ENCODE peak calls at places on chromosomes 2 and 18, in five cellular contexts. M, D, A, E and T are unnamed samples.

GRCh38 chr18:79382681-79383387 is 12.9 kb upstream of the NFATC1 start:
- DNase-seq in M (no peak), D (no peak), A (no peak), E (peak; percentile 77), T (no peak)

GRCh38 chr2:174124171-174124570 is 124.2 kb downstream of the OLA1 start:
- DNase-seq in M (no peak), D (no peak), A (no peak), E (no peak), T (no peak)

GRCh38 chr2:9210030-9210429 is 3.4 kb downstream of the ASAP2 start:
- DNase-seq in M (no peak), D (no peak), A (no peak), E (no peak), T (no peak)

GRCh38 chr18:73924836-73925235 is 222.8 kb downstream of the FBXO15 start:
- DNase-seq in M (peak; percentile 26), D (no peak), A (no peak), E (no peak), T (no peak)

GRCh38 chr2:23545811-23546210 is 160.8 kb downstream of the KLHL29 start:
- DNase-seq in M (no peak), D (no peak), A (no peak), E (no peak), T (no peak)

GRCh38 chr2:24861500-24861899 is 58.5 kb downstream of the ADCY3 start:
- DNase-seq in M (no peak), D (no peak), A (no peak), E (peak; percentile 20), T (no peak)

GRCh38 chr2:203453858-203454451 is 81.1 kb downstream of the RAPH1 start:
- DNase-seq in M (peak; percentile 50), D (peak; percentile 66), A (peak; percentile 41), E (no peak), T (no peak)

GRCh38 chr2:4404363-4404762 is 701.0 kb downstream of the DCDC2C start:
- DNase-seq in M (no peak), D (no peak), A (no peak), E (no peak), T (no peak)

GRCh38 chr2:120440521-120441350 is 94.8 kb downstream of the INHBB start:
- DNase-seq in M (no peak), D (no peak), A (no peak), E (peak; percentile 56), T (no peak)

GRCh38 chr2:8926356-8926755 is 77.1 kb downstream of the MBOAT2 start:
- DNase-seq in M (no peak), D (no peak), A (no peak), E (no peak), T (no peak)

GRCh38 chr2:218255441-218255840 is 5.4 kb upstream of the GPBAR1 start:
- DNase-seq in M (peak; percentile 36), D (peak; percentile 20), A (no peak), E (no peak), T (no peak)

GRCh38 chr2:186950694-186951093 is 101.7 kb upstream of the ZSWIM2 start:
- DNase-seq in M (no peak), D (no peak), A (no peak), E (no peak), T (no peak)

GRCh38 chr2:238240761-238241711 is 1.2 kb upstream of the HES6 start:
- DNase-seq in M (no peak), D (peak; percentile 31), A (peak; percentile 39), E (peak; percentile 88), T (no peak)

GRCh38 chr2:36408198-36408703 is 52.7 kb downstream of the CRIM1 start:
- DNase-seq in M (no peak), D (no peak), A (no peak), E (peak; percentile 75), T (no peak)

GRCh38 chr18:49335677-49336076 is 124.8 kb downstream of the DYM start:
- DNase-seq in M (no peak), D (no peak), A (no peak), E (no peak), T (no peak)

GRCh38 chr18:46408334-46408987 is 248.6 kb downstream of the LOXHD1 start:
- DNase-seq in M (no peak), D (no peak), A (no peak), E (no peak), T (peak; percentile 46)

GRCh38 chr2:85248741-85249524 is 78.9 kb downstream of the TGOLN2 start:
- DNase-seq in M (peak; percentile 96), D (peak; percentile 89), A (peak; percentile 70), E (peak; percentile 41), T (no peak)

GRCh38 chr2:21310493-21310892 is 186.7 kb downstream of the TDRD15 start:
- DNase-seq in M (peak; percentile 15), D (no peak), A (no peak), E (no peak), T (no peak)

GRCh38 chr2:9484533-9484932 is 10.2 kb downstream of the IAH1 start:
- DNase-seq in M (no peak), D (no peak), A (no peak), E (no peak), T (no peak)

GRCh38 chr2:30232801-30233130 is 1.4 kb downstream of the LBH start:
- DNase-seq in M (no peak), D (no peak), A (no peak), E (peak; percentile 85), T (no peak)

GRCh38 chr2:48347712-48348111 is 182.2 kb upstream of the STON1 start:
- DNase-seq in M (no peak), D (no peak), A (no peak), E (no peak), T (no peak)

GRCh38 chr2:220940646-220941045 is 631.5 kb downstream of the EPHA4 start:
- DNase-seq in M (no peak), D (no peak), A (no peak), E (no peak), T (no peak)

GRCh38 chr18:3599235-3599634 is 149.3 kb downstream of the TGIF1 start:
- DNase-seq in M (no peak), D (no peak), A (no peak), E (no peak), T (no peak)

GRCh38 chr2:19617251-19617650 is 258.8 kb upstream of the OSR1 start:
- DNase-seq in M (no peak), D (no peak), A (no peak), E (no peak), T (no peak)

GRCh38 chr2:143717532-143718168 is 588.4 kb downstream of the ARHGAP15 start:
- DNase-seq in M (no peak), D (peak; percentile 21), A (no peak), E (no peak), T (no peak)

GRCh38 chr2:27408601-27409320 is 630 bp downstream of the PPM1G start:
- DNase-seq in M (peak; percentile 4), D (peak; percentile 48), A (peak; percentile 35), E (no peak), T (peak; percentile 18)

GRCh38 chr2:204885747-204886146 is 340.5 kb downstream of the PARD3B start:
- DNase-seq in M (no peak), D (no peak), A (no peak), E (no peak), T (no peak)

GRCh38 chr2:85561280-85562212 is at the start of gene GGCX:
- DNase-seq in M (peak; percentile 85), D (peak; percentile 95), A (peak; percentile 88), E (peak; percentile 99), T (peak; percentile 66)

GRCh38 chr2:40178971-40179370 is 272.9 kb downstream of the SLC8A1 start:
- DNase-seq in M (peak; percentile 45), D (no peak), A (no peak), E (no peak), T (no peak)

GRCh38 chr2:176128172-176129012 is 1.1 kb upstream of the HOXD8 start:
- DNase-seq in M (no peak), D (peak; percentile 47), A (no peak), E (peak; percentile 75), T (no peak)

GRCh38 chr2:10371441-10372194 is 68.9 kb downstream of the HPCAL1 start:
- DNase-seq in M (no peak), D (no peak), A (no peak), E (no peak), T (no peak)

GRCh38 chr2:24477229-24477628 is 13.8 kb upstream of the NCOA1 start:
- DNase-seq in M (no peak), D (no peak), A (no peak), E (no peak), T (no peak)

GRCh38 chr2:48954935-48955334 is 199.4 kb downstream of the FSHR start:
- DNase-seq in M (no peak), D (no peak), A (no peak), E (no peak), T (no peak)

GRCh38 chr2:131016826-131017596 is 76.2 kb downstream of the FAM168B start:
- DNase-seq in M (peak; percentile 100), D (peak; percentile 60), A (peak; percentile 98), E (no peak), T (no peak)

GRCh38 chr2:85549826-85550225 is 10.9 kb downstream of the MAT2A start:
- DNase-seq in M (peak; percentile 70), D (peak; percentile 82), A (no peak), E (no peak), T (peak; percentile 61)

GRCh38 chr2:53275743-53276142 is 491.9 kb upstream of the CHAC2 start:
- DNase-seq in M (no peak), D (no peak), A (no peak), E (no peak), T (no peak)

GRCh38 chr18:27411911-27412310 is 226.8 kb upstream of the CHST9 start:
- DNase-seq in M (peak; percentile 29), D (peak; percentile 7), A (no peak), E (no peak), T (no peak)

GRCh38 chr2:217652761-217653160 is 350.0 kb downstream of the TNS1 start:
- DNase-seq in M (no peak), D (peak; percentile 55), A (no peak), E (no peak), T (no peak)

GRCh38 chr2:222613715-222614331 is 42.1 kb downstream of the FARSB start:
- DNase-seq in M (peak; percentile 56), D (peak; percentile 68), A (peak; percentile 56), E (no peak), T (peak; percentile 30)

GRCh38 chr2:160407393-160408204 is 86.0 kb downstream of the RBMS1 start:
- DNase-seq in M (no peak), D (peak; percentile 90), A (peak; percentile 60), E (peak; percentile 95), T (peak; percentile 52)